ENCODE peak calls at places on chromosomes 12 and 14, in ten cellular contexts. W is dermis blood vessel endothelial cell; I is AG10803; J is HT1080; C is Calu3; M is NCI-H1092 treated with DMSO at 0.1 percent for 48 hours; H is HL-60; N is activated naive CD8-positive, alpha-beta T cell treated with anti-CD3 and anti-CD28 coated beads for 36 hours; X is occipital lobe; K is brain microvascular endothelial cell. Q is an unnamed sample.
A peak's percentile ranks its signal among the peaks of the same experiment; 100 is the strongest.

GRCh38 chr12:75820848-75821578 is 210.6 kb downstream of the PHLDA1 start:
- DNase-seq in W (no peak), I (peak; percentile 89), J (no peak), C (no peak), M (no peak), H (no peak), N (no peak), X (no peak), K (peak; percentile 53), Q (no peak)

GRCh38 chr14:43795600-43796228 is 711.4 kb downstream of the FSCB start:
- DNase-seq in W (no peak), I (no peak), J (no peak), C (no peak), M (peak; percentile 59), H (no peak), N (no peak), X (no peak), K (no peak), Q (no peak)

GRCh38 chr12:12804011-12804410 is 9.1 kb upstream of the DDX47 start:
- DNase-seq in W (peak; percentile 79), I (no peak), J (peak; percentile 93), C (peak; percentile 59), M (no peak), H (no peak), N (no peak), X (no peak), K (no peak), Q (peak; percentile 81)

GRCh38 chr14:38290601-38291190 is 34.8 kb upstream of the CLEC14A start:
- DNase-seq in W (peak; percentile 99), I (peak; percentile 85), J (peak; percentile 69), C (no peak), M (no peak), H (no peak), N (no peak), X (no peak), K (peak; percentile 78), Q (peak; percentile 25)

GRCh38 chr14:105229099-105229655 is 19.2 kb upstream of the BTBD6 start:
- DNase-seq in W (no peak), I (no peak), J (no peak), C (no peak), M (no peak), H (no peak), N (no peak), X (no peak), K (no peak), Q (no peak)

GRCh38 chr12:52280796-52281560 is 6.5 kb downstream of the KRT86 start:
- DNase-seq in W (peak; percentile 10), I (peak; percentile 99), J (peak; percentile 97), C (peak; percentile 82), M (no peak), H (no peak), N (no peak), X (no peak), K (peak; percentile 96), Q (peak; percentile 99)

GRCh38 chr12:26080911-26081310 is 43.9 kb downstream of the BHLHE41 start:
- DNase-seq in W (no peak), I (no peak), J (no peak), C (no peak), M (no peak), H (peak; percentile 57), N (no peak), X (no peak), K (no peak), Q (no peak)

GRCh38 chr14:36518031-36518585 is 1.9 kb downstream of the NKX2-1 start:
- DNase-seq in W (no peak), I (no peak), J (no peak), C (no peak), M (peak; percentile 82), H (no peak), N (no peak), X (no peak), K (no peak), Q (no peak)

GRCh38 chr14:85532981-85533820 is 3.3 kb downstream of the FLRT2 start:
- DNase-seq in W (peak; percentile 76), I (peak; percentile 87), J (peak; percentile 71), C (no peak), M (peak; percentile 68), H (no peak), N (no peak), X (peak; percentile 71), K (peak; percentile 77), Q (peak; percentile 51)

GRCh38 chr14:100383727-100384158 is 60.6 kb downstream of the SLC25A47 start:
- DNase-seq in W (peak; percentile 85), I (peak; percentile 43), J (peak; percentile 36), C (peak; percentile 70), M (peak; percentile 42), H (peak; percentile 66), N (peak; percentile 64), X (peak; percentile 36), K (peak; percentile 48), Q (peak; percentile 67)

GRCh38 chr12:64801381-64801780 is 23.1 kb upstream of the TBC1D30 start:
- DNase-seq in W (peak; percentile 54), I (no peak), J (peak; percentile 30), C (no peak), M (no peak), H (no peak), N (no peak), X (no peak), K (no peak), Q (no peak)

GRCh38 chr12:25745281-25745680 is 192.2 kb upstream of the LMNTD1 start:
- DNase-seq in W (peak; percentile 45), I (no peak), J (no peak), C (no peak), M (no peak), H (no peak), N (no peak), X (no peak), K (no peak), Q (no peak)

GRCh38 chr14:74501135-74501614 is 7.6 kb downstream of the ISCA2 start:
- DNase-seq in W (peak; percentile 77), I (peak; percentile 71), J (no peak), C (peak; percentile 36), M (no peak), H (no peak), N (no peak), X (peak; percentile 35), K (peak; percentile 59), Q (peak; percentile 59)

GRCh38 chr12:29783773-29784666 is at the start of gene TMTC1:
- DNase-seq in W (peak; percentile 66), I (peak; percentile 20), J (no peak), C (peak; percentile 44), M (peak; percentile 65), H (no peak), N (peak; percentile 2), X (peak; percentile 62), K (peak; percentile 29), Q (peak; percentile 47)

GRCh38 chr14:102474934-102475333 is 34.6 kb downstream of the ANKRD9 start:
- DNase-seq in W (no peak), I (peak; percentile 76), J (no peak), C (no peak), M (peak; percentile 21), H (peak; percentile 13), N (no peak), X (peak; percentile 34), K (no peak), Q (no peak)

GRCh38 chr12:124480469-124481256 is 86.7 kb downstream of the NCOR2 start:
- DNase-seq in W (peak; percentile 55), I (peak; percentile 52), J (no peak), C (peak; percentile 74), M (no peak), H (no peak), N (peak; percentile 68), X (no peak), K (peak; percentile 40), Q (peak; percentile 92)

GRCh38 chr12:101582937-101583336 is 11.8 kb upstream of the MYBPC1 start:
- DNase-seq in W (no peak), I (no peak), J (no peak), C (no peak), M (no peak), H (no peak), N (no peak), X (no peak), K (no peak), Q (no peak)

GRCh38 chr14:92615451-92615850 is 101.9 kb downstream of the RIN3 start:
- DNase-seq in W (no peak), I (no peak), J (no peak), C (no peak), M (no peak), H (no peak), N (peak; percentile 69), X (no peak), K (no peak), Q (no peak)

GRCh38 chr12:24921251-24922038 is 27.5 kb downstream of the BCAT1 start:
- DNase-seq in W (peak; percentile 85), I (peak; percentile 58), J (no peak), C (no peak), M (no peak), H (no peak), N (no peak), X (no peak), K (no peak), Q (peak; percentile 12)

GRCh38 chr12:52045794-52046199 is 5.4 kb upstream of the NR4A1 start:
- DNase-seq in W (peak; percentile 48), I (no peak), J (no peak), C (no peak), M (no peak), H (peak; percentile 67), N (no peak), X (no peak), K (no peak), Q (no peak)

GRCh38 chr14:56136571-56137498 is 18.6 kb downstream of the PELI2 start:
- DNase-seq in W (no peak), I (no peak), J (no peak), C (no peak), M (no peak), H (no peak), N (no peak), X (no peak), K (no peak), Q (no peak)

GRCh38 chr14:78007160-78007559 is 163.0 kb upstream of the NRXN3 start:
- DNase-seq in W (no peak), I (no peak), J (peak; percentile 7), C (no peak), M (no peak), H (no peak), N (no peak), X (no peak), K (no peak), Q (peak; percentile 35)

GRCh38 chr12:107748472-107748871 is 12.5 kb downstream of the PRDM4 start:
- DNase-seq in W (peak; percentile 63), I (peak; percentile 80), J (peak; percentile 82), C (no peak), M (no peak), H (no peak), N (no peak), X (no peak), K (peak; percentile 71), Q (peak; percentile 54)

GRCh38 chr12:101670007-101670671 is 27.3 kb upstream of the CHPT1 start:
- DNase-seq in W (peak; percentile 55), I (peak; percentile 60), J (no peak), C (peak; percentile 45), M (no peak), H (peak; percentile 82), N (peak; percentile 30), X (no peak), K (peak; percentile 72), Q (peak; percentile 12)

GRCh38 chr14:99972748-99973466 is 92.3 kb upstream of the EVL start:
- DNase-seq in W (no peak), I (peak; percentile 38), J (no peak), C (no peak), M (no peak), H (no peak), N (no peak), X (no peak), K (no peak), Q (no peak)

GRCh38 chr14:77498984-77499527 is 440 bp upstream of the ISM2 start:
- DNase-seq in W (peak; percentile 9), I (no peak), J (no peak), C (no peak), M (peak; percentile 4), H (no peak), N (no peak), X (no peak), K (no peak), Q (no peak)

GRCh38 chr14:61860294-61860918 is 98.2 kb downstream of the SNAPC1 start:
- DNase-seq in W (peak; percentile 64), I (peak; percentile 42), J (peak; percentile 59), C (peak; percentile 65), M (peak; percentile 43), H (peak; percentile 25), N (peak; percentile 61), X (no peak), K (peak; percentile 64), Q (peak; percentile 54)

GRCh38 chr12:81077686-81078441 is at the start of gene ACSS3:
- DNase-seq in W (no peak), I (peak; percentile 28), J (no peak), C (no peak), M (no peak), H (no peak), N (no peak), X (no peak), K (peak; percentile 12), Q (peak; percentile 47)